ENCODE peak calls at places on chromosomes 7 and 10, in nine cellular contexts. One of them, this sample, is unnamed.

GRCh38 chr10:49524496-49524895 is 14.4 kb downstream of the ERCC6 start:
- DNase-seq in Caco-2: no peak
- DNase-seq in stimulated activated CD4-positive, alpha-beta T cell treated with anti-CD3 and anti-CD28 coated beads, Interleukin-2, amount 100 ng/mL, for 48 hours: no peak
- DNase-seq in posterior cingulate gyrus: no peak
- DNase-seq in cardiac muscle cell: no peak
- DNase-seq in H7: no peak
- DNase-seq in HL-60: no peak
- DNase-seq in memory B cell: no peak
- DNase-seq in WTC11: no peak
- DNase-seq in this sample: no peak

GRCh38 chr10:30784896-30785605 is 155.5 kb upstream of the LYZL2 start:
- DNase-seq in WTC11: peak
- DNase-seq in H7: peak
- DNase-seq in posterior cingulate gyrus: peak
- DNase-seq in cardiac muscle cell: peak
- DNase-seq in stimulated activated CD4-positive, alpha-beta T cell treated with anti-CD3 and anti-CD28 coated beads, Interleukin-2, amount 100 ng/mL, for 48 hours: no peak
- DNase-seq in Caco-2: no peak
- DNase-seq in HL-60: no peak
- DNase-seq in memory B cell: peak
- DNase-seq in this sample: no peak

GRCh38 chr10:131257027-131257426 is 54.5 kb downstream of the TCERG1L start:
- DNase-seq in cardiac muscle cell: no peak
- DNase-seq in memory B cell: no peak
- DNase-seq in posterior cingulate gyrus: no peak
- DNase-seq in stimulated activated CD4-positive, alpha-beta T cell treated with anti-CD3 and anti-CD28 coated beads, Interleukin-2, amount 100 ng/mL, for 48 hours: no peak
- DNase-seq in HL-60: no peak
- DNase-seq in WTC11: no peak
- DNase-seq in H7: no peak
- DNase-seq in Caco-2: no peak
- DNase-seq in this sample: no peak

GRCh38 chr10:103752680-103753248 is 102.6 kb downstream of the SH3PXD2A start:
- DNase-seq in WTC11: peak
- DNase-seq in HL-60: peak
- DNase-seq in memory B cell: no peak
- DNase-seq in cardiac muscle cell: no peak
- DNase-seq in H7: peak
- DNase-seq in Caco-2: no peak
- DNase-seq in posterior cingulate gyrus: no peak
- DNase-seq in stimulated activated CD4-positive, alpha-beta T cell treated with anti-CD3 and anti-CD28 coated beads, Interleukin-2, amount 100 ng/mL, for 48 hours: peak
- DNase-seq in this sample: no peak

GRCh38 chr7:142813262-142813661 is 41.6 kb upstream of the EPHB6 start:
- DNase-seq in cardiac muscle cell: no peak
- DNase-seq in memory B cell: no peak
- DNase-seq in HL-60: no peak
- DNase-seq in stimulated activated CD4-positive, alpha-beta T cell treated with anti-CD3 and anti-CD28 coated beads, Interleukin-2, amount 100 ng/mL, for 48 hours: no peak
- DNase-seq in posterior cingulate gyrus: no peak
- DNase-seq in WTC11: peak
- DNase-seq in H7: no peak
- DNase-seq in Caco-2: peak
- DNase-seq in this sample: no peak

GRCh38 chr7:56218510-56218909 is 102.3 kb upstream of the NUPR2 start:
- DNase-seq in Caco-2: no peak
- DNase-seq in posterior cingulate gyrus: no peak
- DNase-seq in H7: no peak
- DNase-seq in stimulated activated CD4-positive, alpha-beta T cell treated with anti-CD3 and anti-CD28 coated beads, Interleukin-2, amount 100 ng/mL, for 48 hours: no peak
- DNase-seq in HL-60: peak
- DNase-seq in WTC11: no peak
- DNase-seq in memory B cell: no peak
- DNase-seq in cardiac muscle cell: no peak
- DNase-seq in this sample: no peak

GRCh38 chr10:74186678-74187077 is 35.7 kb downstream of the ADK start:
- DNase-seq in HL-60: no peak
- DNase-seq in memory B cell: no peak
- DNase-seq in Caco-2: no peak
- DNase-seq in H7: no peak
- DNase-seq in stimulated activated CD4-positive, alpha-beta T cell treated with anti-CD3 and anti-CD28 coated beads, Interleukin-2, amount 100 ng/mL, for 48 hours: no peak
- DNase-seq in posterior cingulate gyrus: no peak
- DNase-seq in cardiac muscle cell: no peak
- DNase-seq in WTC11: no peak
- DNase-seq in this sample: no peak

GRCh38 chr10:100341953-100342626 is 4.9 kb upstream of the SCD start:
- DNase-seq in memory B cell: no peak
- DNase-seq in posterior cingulate gyrus: no peak
- DNase-seq in stimulated activated CD4-positive, alpha-beta T cell treated with anti-CD3 and anti-CD28 coated beads, Interleukin-2, amount 100 ng/mL, for 48 hours: peak
- DNase-seq in HL-60: peak
- DNase-seq in WTC11: peak
- DNase-seq in Caco-2: peak
- DNase-seq in cardiac muscle cell: peak
- DNase-seq in H7: peak
- DNase-seq in this sample: no peak

GRCh38 chr10:36349445-36350063 is 707.5 kb upstream of the FZD8 start:
- DNase-seq in posterior cingulate gyrus: no peak
- DNase-seq in stimulated activated CD4-positive, alpha-beta T cell treated with anti-CD3 and anti-CD28 coated beads, Interleukin-2, amount 100 ng/mL, for 48 hours: no peak
- DNase-seq in WTC11: no peak
- DNase-seq in memory B cell: no peak
- DNase-seq in cardiac muscle cell: peak
- DNase-seq in HL-60: no peak
- DNase-seq in H7: no peak
- DNase-seq in Caco-2: no peak
- DNase-seq in this sample: no peak

GRCh38 chr10:20891338-20891714 is 5.8 kb downstream of the NEBL start:
- DNase-seq in H7: no peak
- DNase-seq in Caco-2: no peak
- DNase-seq in stimulated activated CD4-positive, alpha-beta T cell treated with anti-CD3 and anti-CD28 coated beads, Interleukin-2, amount 100 ng/mL, for 48 hours: no peak
- DNase-seq in memory B cell: no peak
- DNase-seq in cardiac muscle cell: no peak
- DNase-seq in HL-60: no peak
- DNase-seq in WTC11: no peak
- DNase-seq in posterior cingulate gyrus: no peak
- DNase-seq in this sample: no peak

GRCh38 chr7:76191783-76192240 is 9.9 kb upstream of the SRRM3 start:
- DNase-seq in posterior cingulate gyrus: no peak
- DNase-seq in Caco-2: peak
- DNase-seq in stimulated activated CD4-positive, alpha-beta T cell treated with anti-CD3 and anti-CD28 coated beads, Interleukin-2, amount 100 ng/mL, for 48 hours: no peak
- DNase-seq in H7: peak
- DNase-seq in memory B cell: no peak
- DNase-seq in cardiac muscle cell: peak
- DNase-seq in WTC11: peak
- DNase-seq in HL-60: peak
- DNase-seq in this sample: no peak

GRCh38 chr10:29377333-29377961 is 88.6 kb downstream of the LYZL1 start:
- DNase-seq in WTC11: no peak
- DNase-seq in Caco-2: no peak
- DNase-seq in HL-60: no peak
- DNase-seq in H7: peak
- DNase-seq in stimulated activated CD4-positive, alpha-beta T cell treated with anti-CD3 and anti-CD28 coated beads, Interleukin-2, amount 100 ng/mL, for 48 hours: no peak
- DNase-seq in posterior cingulate gyrus: no peak
- DNase-seq in memory B cell: no peak
- DNase-seq in cardiac muscle cell: peak
- DNase-seq in this sample: no peak

GRCh38 chr10:49837096-49837495 is 75.0 kb upstream of the OGDHL start:
- DNase-seq in cardiac muscle cell: no peak
- DNase-seq in H7: no peak
- DNase-seq in Caco-2: peak
- DNase-seq in posterior cingulate gyrus: no peak
- DNase-seq in WTC11: no peak
- DNase-seq in memory B cell: no peak
- DNase-seq in stimulated activated CD4-positive, alpha-beta T cell treated with anti-CD3 and anti-CD28 coated beads, Interleukin-2, amount 100 ng/mL, for 48 hours: no peak
- DNase-seq in HL-60: no peak
- DNase-seq in this sample: no peak

GRCh38 chr7:4958477-4959301 is at the start of gene MMD2:
- DNase-seq in stimulated activated CD4-positive, alpha-beta T cell treated with anti-CD3 and anti-CD28 coated beads, Interleukin-2, amount 100 ng/mL, for 48 hours: no peak
- DNase-seq in H7: peak
- DNase-seq in HL-60: no peak
- DNase-seq in cardiac muscle cell: peak
- DNase-seq in memory B cell: no peak
- DNase-seq in posterior cingulate gyrus: no peak
- DNase-seq in Caco-2: no peak
- DNase-seq in WTC11: peak
- DNase-seq in this sample: no peak

GRCh38 chr10:100531761-100532160 is 2.1 kb upstream of the NDUFB8 start:
- DNase-seq in Caco-2: no peak
- DNase-seq in H7: no peak
- DNase-seq in stimulated activated CD4-positive, alpha-beta T cell treated with anti-CD3 and anti-CD28 coated beads, Interleukin-2, amount 100 ng/mL, for 48 hours: no peak
- DNase-seq in memory B cell: no peak
- DNase-seq in WTC11: no peak
- DNase-seq in posterior cingulate gyrus: no peak
- DNase-seq in cardiac muscle cell: no peak
- DNase-seq in HL-60: no peak
- DNase-seq in this sample: no peak

GRCh38 chr10:74544106-74544505 is 282.3 kb upstream of the KAT6B start:
- DNase-seq in HL-60: no peak
- DNase-seq in WTC11: no peak
- DNase-seq in cardiac muscle cell: no peak
- DNase-seq in posterior cingulate gyrus: no peak
- DNase-seq in stimulated activated CD4-positive, alpha-beta T cell treated with anti-CD3 and anti-CD28 coated beads, Interleukin-2, amount 100 ng/mL, for 48 hours: no peak
- DNase-seq in H7: no peak
- DNase-seq in memory B cell: no peak
- DNase-seq in Caco-2: no peak
- DNase-seq in this sample: no peak

GRCh38 chr10:82572686-82573226 is 697.8 kb downstream of the NRG3 start:
- DNase-seq in WTC11: no peak
- DNase-seq in stimulated activated CD4-positive, alpha-beta T cell treated with anti-CD3 and anti-CD28 coated beads, Interleukin-2, amount 100 ng/mL, for 48 hours: no peak
- DNase-seq in Caco-2: no peak
- DNase-seq in memory B cell: no peak
- DNase-seq in posterior cingulate gyrus: no peak
- DNase-seq in cardiac muscle cell: no peak
- DNase-seq in H7: no peak
- DNase-seq in HL-60: no peak
- DNase-seq in this sample: no peak

GRCh38 chr10:71731791-71732190 is 12.2 kb upstream of the C10orf105 start:
- DNase-seq in stimulated activated CD4-positive, alpha-beta T cell treated with anti-CD3 and anti-CD28 coated beads, Interleukin-2, amount 100 ng/mL, for 48 hours: no peak
- DNase-seq in posterior cingulate gyrus: no peak
- DNase-seq in HL-60: no peak
- DNase-seq in cardiac muscle cell: no peak
- DNase-seq in H7: no peak
- DNase-seq in memory B cell: no peak
- DNase-seq in WTC11: no peak
- DNase-seq in Caco-2: no peak
- DNase-seq in this sample: no peak

GRCh38 chr10:34163075-34163905 is 651.8 kb downstream of the PARD3 start:
- DNase-seq in stimulated activated CD4-positive, alpha-beta T cell treated with anti-CD3 and anti-CD28 coated beads, Interleukin-2, amount 100 ng/mL, for 48 hours: no peak
- DNase-seq in posterior cingulate gyrus: no peak
- DNase-seq in HL-60: no peak
- DNase-seq in WTC11: no peak
- DNase-seq in cardiac muscle cell: no peak
- DNase-seq in H7: no peak
- DNase-seq in memory B cell: no peak
- DNase-seq in Caco-2: no peak
- DNase-seq in this sample: no peak

GRCh38 chr7:45683556-45684148 is 109.5 kb downstream of the ADCY1 start:
- DNase-seq in WTC11: peak
- DNase-seq in cardiac muscle cell: no peak
- DNase-seq in Caco-2: no peak
- DNase-seq in HL-60: no peak
- DNase-seq in stimulated activated CD4-positive, alpha-beta T cell treated with anti-CD3 and anti-CD28 coated beads, Interleukin-2, amount 100 ng/mL, for 48 hours: no peak
- DNase-seq in posterior cingulate gyrus: no peak
- DNase-seq in memory B cell: no peak
- DNase-seq in H7: no peak
- DNase-seq in this sample: no peak